ENCODE peak calls at places on chromosomes 6 and 20, in five cellular contexts. C is choroid plexus epithelial cell, E is NCI-H1417, V is cardiac fibroblast, J is amniotic stem cell. G is an unnamed sample.

GRCh38 chr20:16587066-16587465 is 13.8 kb upstream of the KIF16B start:
- DNase-seq in J (no peak), V (no peak), E (no peak), C (no peak), G (no peak)

GRCh38 chr6:90938116-90938515 is 351.2 kb upstream of the MAP3K7 start:
- DNase-seq in C (no peak), V (no peak), J (no peak), E (no peak), G (no peak)

GRCh38 chr6:26056583-26057350 is 30.5 kb upstream of the HFE start:
- DNase-seq in J (no peak), V (peak), E (peak), C (peak), G (peak)

GRCh38 chr20:34364013-34364382 is 925 bp downstream of the ITCH start:
- DNase-seq in E (peak), V (peak), C (peak), J (peak), G (no peak)

GRCh38 chr6:149102324-149102723 is 215.2 kb upstream of the TAB2 start:
- DNase-seq in C (no peak), V (no peak), J (no peak), E (no peak), G (no peak)

GRCh38 chr6:77178821-77179220 is 284.5 kb downstream of the HTR1B start:
- DNase-seq in J (peak), E (no peak), V (peak), C (peak), G (no peak)

GRCh38 chr6:16278048-16278724 is 39.8 kb downstream of the GMPR start:
- DNase-seq in E (no peak), J (no peak), C (peak), V (no peak), G (no peak)

GRCh38 chr20:55437778-55438417 is 567.4 kb downstream of the CBLN4 start:
- DNase-seq in C (no peak), E (no peak), V (no peak), J (no peak), G (no peak)

GRCh38 chr6:9646346-9647042 is 768.4 kb downstream of the TFAP2A start:
- DNase-seq in V (peak), J (no peak), C (peak), E (no peak), G (no peak)

GRCh38 chr6:165768961-165769360 is 105.9 kb upstream of the PDE10A start:
- DNase-seq in J (no peak), V (no peak), C (peak), E (no peak), G (no peak)